ENCODE peak calls at places on chromosomes 5 and 9, in six cellular contexts. E, S, U, H, P and A are unnamed samples.

GRCh38 chr5:166708271-166708670 is 1583.2 kb upstream of the WWC1 start:
- DNase-seq in P (no peak), H (no peak), E (no peak), S (no peak), U (no peak), A (no peak)

GRCh38 chr5:77143998-77144836 is 57.1 kb upstream of the ZBED3 start:
- DNase-seq in H (peak), S (peak), P (peak), U (peak), E (peak), A (no peak)

GRCh38 chr5:132176987-132177386 is 50.7 kb downstream of the P4HA2 start:
- DNase-seq in P (no peak), H (no peak), E (no peak), U (peak), S (no peak), A (no peak)

GRCh38 chr9:88949425-88949824 is 41.8 kb upstream of the S1PR3 start:
- DNase-seq in U (no peak), E (no peak), P (peak), S (no peak), H (peak), A (no peak)

GRCh38 chr9:137140151-137141012 is 1.4 kb downstream of the GRIN1 start:
- DNase-seq in E (no peak), H (peak), U (no peak), P (no peak), S (no peak), A (no peak)

GRCh38 chr9:124450241-124450924 is at the start of gene ADGRD2:
- DNase-seq in U (no peak), P (peak), E (no peak), S (no peak), H (no peak), A (no peak)

GRCh38 chr5:160118349-160119141 is 705 bp downstream of the PWWP2A start:
- DNase-seq in H (peak), P (no peak), S (no peak), E (no peak), U (peak), A (no peak)

GRCh38 chr9:112711050-112711689 is 6.7 kb downstream of the INIP start:
- DNase-seq in H (no peak), S (no peak), P (peak), E (no peak), U (no peak), A (no peak)

GRCh38 chr5:176532795-176533194 is 4.4 kb downstream of the RNF44 start:
- DNase-seq in S (no peak), E (no peak), U (no peak), H (no peak), P (no peak), A (no peak)

GRCh38 chr5:180830253-180831138 is 27.9 kb upstream of the MGAT1 start:
- DNase-seq in E (no peak), P (no peak), U (peak), H (no peak), S (no peak), A (no peak)

GRCh38 chr9:134225186-134225585 is 60.8 kb upstream of the RNU6ATAC start:
- DNase-seq in U (no peak), S (no peak), P (no peak), E (no peak), H (no peak), A (no peak)

GRCh38 chr9:28064241-28064640 is 491.0 kb upstream of the C9orf72 start:
- DNase-seq in U (no peak), S (no peak), E (no peak), P (no peak), H (no peak), A (no peak)

GRCh38 chr5:171785517-171785916 is at the start of gene SMIM23:
- DNase-seq in S (no peak), U (no peak), P (no peak), E (no peak), H (no peak), A (no peak)

GRCh38 chr5:159403906-159404641 is 73.8 kb upstream of the IL12B start:
- DNase-seq in E (no peak), H (no peak), S (no peak), P (no peak), U (no peak), A (no peak)

GRCh38 chr5:174516741-174517140 is 207.6 kb upstream of the MSX2 start:
- DNase-seq in E (no peak), S (no peak), P (no peak), U (no peak), H (no peak), A (no peak)

GRCh38 chr9:28538132-28538531 is 964.9 kb upstream of the C9orf72 start:
- DNase-seq in P (no peak), U (no peak), S (no peak), H (no peak), E (no peak), A (no peak)

GRCh38 chr5:153926201-153926600 is 112.5 kb downstream of the FAM114A2 start:
- DNase-seq in P (no peak), U (no peak), S (no peak), E (no peak), H (no peak), A (no peak)

GRCh38 chr5:141521244-141521781 is 32.4 kb downstream of the PCDHGC5 start:
- DNase-seq in P (peak), E (peak), H (peak), S (peak), U (no peak), A (peak)

GRCh38 chr5:5055708-5056107 is 84.4 kb upstream of the ADAMTS16 start:
- DNase-seq in H (no peak), E (no peak), P (no peak), S (no peak), U (no peak), A (no peak)

GRCh38 chr9:81562221-81563019 is 126.9 kb downstream of the TLE1 start:
- DNase-seq in U (no peak), P (peak), E (peak), H (no peak), S (peak), A (no peak)

GRCh38 chr5:36876965-36877666 is 547 bp downstream of the NIPBL start:
- DNase-seq in U (peak), S (peak), P (peak), H (peak), E (no peak), A (no peak)

GRCh38 chr5:113574417-113574816 is 60.9 kb downstream of the YTHDC2 start:
- DNase-seq in P (peak), U (no peak), S (no peak), H (peak), E (peak), A (peak)

GRCh38 chr9:1939926-1940368 is 75.2 kb upstream of the SMARCA2 start:
- DNase-seq in E (no peak), U (peak), H (no peak), S (peak), P (no peak), A (no peak)

GRCh38 chr5:161966544-161966943 is 101.0 kb upstream of the GABRG2 start:
- DNase-seq in U (no peak), H (no peak), E (no peak), S (no peak), P (no peak), A (no peak)

GRCh38 chr5:82796643-82797416 is 280.4 kb downstream of the TMEM167A start:
- DNase-seq in S (no peak), E (no peak), P (no peak), U (no peak), H (no peak), A (no peak)

GRCh38 chr5:75668348-75668895 is 48.8 kb downstream of the POC5 start:
- DNase-seq in S (no peak), H (no peak), U (no peak), P (no peak), E (no peak), A (no peak)
- H3K27ac ChIP-seq in S (no peak), H (no peak), U (no peak), P (no peak), E (no peak), A (no peak)

DNA sequence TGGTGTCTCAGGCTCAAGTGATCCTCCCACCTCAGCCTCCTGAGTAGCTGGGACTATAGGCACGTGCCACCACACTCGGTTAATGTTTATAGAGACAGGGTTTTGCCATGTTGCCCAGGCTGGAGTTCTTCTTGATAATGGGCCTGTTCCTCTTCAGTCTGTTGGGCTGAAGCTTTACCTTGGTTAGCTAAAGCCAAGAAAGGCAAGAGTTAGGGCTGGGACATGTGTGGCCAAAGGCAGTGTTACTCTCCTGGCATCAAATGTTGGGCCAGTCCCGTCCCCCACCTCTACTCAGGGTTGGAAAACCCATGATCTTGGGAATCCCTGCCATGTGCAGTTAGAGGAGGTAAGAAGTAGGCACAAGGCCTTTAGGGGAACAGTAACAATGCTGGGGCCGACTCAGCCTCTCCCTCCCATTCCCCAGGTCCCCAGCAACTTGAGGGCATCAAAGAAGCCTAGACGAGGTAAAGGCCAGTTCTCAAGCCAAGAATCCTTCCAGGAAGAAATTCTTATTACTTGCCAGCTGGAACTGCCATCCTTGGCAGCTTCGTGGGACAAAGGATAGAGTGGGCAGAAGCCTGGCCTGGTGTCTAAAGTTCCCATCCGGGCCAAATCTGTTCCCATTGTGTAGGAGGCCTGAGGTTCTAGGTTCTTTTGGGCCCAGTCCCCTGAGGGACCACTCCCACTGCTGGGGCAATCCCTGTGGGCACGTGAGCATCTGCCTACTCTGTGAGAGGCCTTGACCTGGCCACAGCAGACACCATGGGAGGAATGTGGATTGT is 4.5 kb downstream of the EGR1 start:
- DNase-seq in E (peak), P (peak), S (peak), H (no peak), U (no peak), A (peak)
- H3K27ac ChIP-seq in E (no peak), P (no peak), S (peak), H (peak), U (no peak), A (peak)

GRCh38 chr5:1783214-1783551 is 16.5 kb downstream of the MRPL36 start:
- DNase-seq in H (no peak), U (no peak), P (no peak), E (no peak), S (no peak), A (no peak)
- H3K27ac ChIP-seq in H (no peak), U (no peak), P (no peak), E (no peak), S (no peak), A (no peak)

DNA sequence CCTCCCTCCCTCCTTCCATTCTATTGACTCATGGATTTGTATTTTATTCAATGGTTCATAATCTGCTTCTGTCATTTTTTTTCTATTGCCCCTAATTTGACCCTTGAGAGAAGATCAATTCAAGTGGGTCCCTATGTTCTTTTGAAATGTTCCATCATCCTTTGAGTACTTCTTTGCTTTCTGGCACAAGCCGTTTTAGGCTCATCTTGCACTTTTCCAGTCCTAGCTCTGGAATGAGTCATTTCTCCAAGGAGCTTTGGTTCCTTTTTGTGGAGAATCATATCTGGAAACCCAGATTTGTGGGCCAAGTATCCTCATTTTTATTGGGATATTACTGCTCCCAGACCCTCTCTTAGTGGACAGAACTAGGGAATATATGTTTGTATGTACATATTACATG is 126.8 kb upstream of the PTPN3 start:
- DNase-seq in H (no peak), P (no peak), E (no peak), S (no peak), U (no peak), A (no peak)
- H3K27ac ChIP-seq in H (no peak), P (no peak), E (no peak), S (no peak), U (no peak), A (no peak)

GRCh38 chr5:31895199-31895598 is 256.3 kb downstream of the PDZD2 start:
- DNase-seq in H (no peak), E (no peak), U (no peak), P (no peak), S (no peak), A (no peak)
- H3K27ac ChIP-seq in H (no peak), E (no peak), U (no peak), P (no peak), S (no peak), A (no peak)

DNA sequence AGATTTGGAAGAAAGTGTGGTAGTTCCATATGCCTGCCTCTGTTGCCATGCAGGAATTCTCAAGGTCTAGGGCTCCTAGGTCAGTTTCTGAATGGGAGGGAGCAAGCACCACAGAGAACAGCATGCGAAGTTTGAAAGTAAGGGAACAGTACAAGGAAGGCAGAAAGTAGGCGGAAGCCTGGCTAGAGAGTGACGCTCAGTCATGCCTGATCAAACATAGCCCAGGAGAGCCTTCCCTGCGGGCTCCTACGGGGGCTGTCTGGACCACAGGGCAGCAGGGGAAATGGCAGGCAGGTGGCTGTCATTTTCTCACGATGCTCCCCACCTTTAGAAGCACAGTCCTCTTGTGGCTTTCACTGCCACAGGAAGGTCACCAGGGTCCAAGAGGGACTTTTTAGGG is 12.8 kb upstream of the STC2 start:
- DNase-seq in U (no peak), H (no peak), P (no peak), S (no peak), E (no peak), A (no peak)
- H3K27ac ChIP-seq in U (no peak), H (no peak), P (no peak), S (no peak), E (no peak), A (no peak)

DNA sequence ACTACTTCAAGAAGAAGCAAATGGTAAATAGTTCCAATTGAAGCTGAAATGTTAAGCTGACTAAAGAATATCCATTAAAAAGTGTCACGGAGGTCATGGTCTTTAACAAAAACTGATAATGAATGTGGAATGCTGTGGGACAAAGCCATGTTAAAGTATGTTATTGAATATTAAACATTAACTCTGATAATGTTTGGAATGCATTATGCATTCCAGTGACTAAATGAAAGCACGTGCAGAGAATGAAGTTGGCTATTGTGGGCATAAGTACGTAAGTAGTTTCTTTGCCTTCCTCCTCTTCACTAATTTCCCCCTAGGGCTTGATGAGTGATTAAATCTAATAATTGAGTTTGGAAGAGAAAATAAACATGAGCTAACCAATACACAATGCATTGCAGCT is 640.3 kb upstream of the CDH10 start:
- DNase-seq in U (no peak), P (no peak), H (no peak), E (no peak), S (no peak), A (no peak)
- H3K27ac ChIP-seq in U (no peak), P (no peak), H (no peak), E (no peak), S (no peak), A (no peak)